ENCODE peak calls at places on chromosomes 4 and X, in four cellular contexts. K is COR-L47; E is CD4-positive, alpha-beta memory T cell; A is activated T-cell treated with anti-CD3 and anti-CD28 coated beads for 1 hour. Z is an unnamed sample.

GRCh38 chr4:88143504-88143903 is 14.9 kb downstream of the ABCG2 start:
- DNase-seq in K (no peak), E (no peak), A (no peak), Z (no peak)

GRCh38 chr4:83629945-83630684 is 94.2 kb downstream of the GPAT3 start:
- DNase-seq in K (no peak), E (no peak), A (no peak), Z (no peak)

GRCh38 chrX:15142084-15142715 is 127.7 kb downstream of the ASB9 start:
- DNase-seq in K (no peak), E (peak), A (no peak), Z (no peak)

GRCh38 chr4:145785391-145786008 is 105.6 kb downstream of the C4orf51 start:
- DNase-seq in K (no peak), E (no peak), A (no peak), Z (no peak)

GRCh38 chr4:6221851-6222760 is 21.8 kb upstream of the JAKMIP1 start:
- DNase-seq in K (peak), E (peak), A (no peak), Z (no peak)

GRCh38 chr4:59339631-59340030 is 1860.5 kb upstream of the ADGRL3 start:
- DNase-seq in K (no peak), E (no peak), A (no peak), Z (no peak)

GRCh38 chr4:158875455-158875854 is 106.6 kb downstream of the FNIP2 start:
- DNase-seq in K (no peak), E (no peak), A (no peak), Z (no peak)

GRCh38 chrX:150834695-150835094 is 63.8 kb downstream of the CD99L2 start:
- DNase-seq in K (no peak), E (no peak), A (no peak), Z (no peak)

GRCh38 chrX:13254076-13254785 is 65.6 kb downstream of the ATXN3L start:
- DNase-seq in K (no peak), E (no peak), A (no peak), Z (no peak)